ENCODE peak calls at places on chromosomes 5 and 9, in seven cellular contexts. H is ACHN; Q is GM12891; L is AML-193; U is T-helper 1 cell; W is activated T-cell treated with anti-CD3 and anti-CD28 coated beads, Interleukin-2, amount 50 U/mL, for 72 hours; I is RPMI8226. V is an unnamed sample.

GRCh38 chr5:122951658-122952057 is 84.9 kb downstream of the PPIC start:
- DNase-seq in H (no peak), Q (no peak), L (no peak), U (no peak), W (no peak), I (no peak), V (no peak)

GRCh38 chr5:153084476-153084875 is 406.0 kb upstream of the GRIA1 start:
- DNase-seq in H (no peak), Q (no peak), L (no peak), U (no peak), W (no peak), I (no peak), V (no peak)

GRCh38 chr9:100086097-100086496 is 12.7 kb downstream of the ERP44 start:
- DNase-seq in H (no peak), Q (no peak), L (no peak), U (no peak), W (no peak), I (no peak), V (no peak)

GRCh38 chr5:100777680-100778281 is 125.3 kb downstream of the ST8SIA4 start:
- DNase-seq in H (peak), Q (no peak), L (peak), U (no peak), W (peak), I (peak), V (no peak)

GRCh38 chr5:125085797-125086505 is 339.5 kb upstream of the ZNF608 start:
- DNase-seq in H (no peak), Q (no peak), L (no peak), U (no peak), W (no peak), I (no peak), V (no peak)

GRCh38 chr5:141529002-141529401 is 40.1 kb downstream of the PCDHGC5 start:
- DNase-seq in H (no peak), Q (no peak), L (no peak), U (no peak), W (no peak), I (no peak), V (no peak)

GRCh38 chr5:100306000-100306399 is 229.2 kb upstream of the FAM174A start:
- DNase-seq in H (peak), Q (no peak), L (no peak), U (no peak), W (no peak), I (no peak), V (no peak)

GRCh38 chr5:76331139-76331538 is 71.9 kb upstream of the IQGAP2 start:
- DNase-seq in H (no peak), Q (no peak), L (no peak), U (no peak), W (peak), I (peak), V (peak)

GRCh38 chr5:169004551-169004950 is 296.4 kb downstream of the SLIT3 start:
- DNase-seq in H (no peak), Q (no peak), L (no peak), U (no peak), W (no peak), I (no peak), V (no peak)

GRCh38 chr5:98106116-98107088 is 667.1 kb upstream of the RGMB start:
- DNase-seq in H (no peak), Q (no peak), L (no peak), U (no peak), W (no peak), I (no peak), V (no peak)

GRCh38 chr5:168765220-168766037 is 186.3 kb upstream of the PANK3 start:
- DNase-seq in H (no peak), Q (no peak), L (no peak), U (no peak), W (no peak), I (no peak), V (no peak)

GRCh38 chr9:27078685-27079084 is 30.3 kb upstream of the TEK start:
- DNase-seq in H (no peak), Q (no peak), L (no peak), U (no peak), W (no peak), I (no peak), V (no peak)

GRCh38 chr9:136233868-136234267 is 11.7 kb downstream of the QSOX2 start:
- DNase-seq in H (no peak), Q (no peak), L (no peak), U (no peak), W (no peak), I (no peak), V (no peak)

GRCh38 chr5:27472000-27472763 is 433.8 kb upstream of the CDH9 start:
- DNase-seq in H (peak), Q (no peak), L (no peak), U (no peak), W (no peak), I (peak), V (peak)

GRCh38 chr9:131228096-131228495 is 48.2 kb downstream of the FAM78A start:
- DNase-seq in H (no peak), Q (no peak), L (no peak), U (no peak), W (no peak), I (no peak), V (no peak)

GRCh38 chr9:89891221-89892052 is 286.6 kb downstream of the GADD45G start:
- DNase-seq in H (no peak), Q (no peak), L (no peak), U (no peak), W (no peak), I (no peak), V (no peak)

GRCh38 chr9:118991366-118992285 is 377.6 kb downstream of the BRINP1 start:
- DNase-seq in H (no peak), Q (no peak), L (no peak), U (no peak), W (no peak), I (no peak), V (no peak)

GRCh38 chr5:134101686-134102439 is 12.6 kb upstream of the TCF7 start:
- DNase-seq in H (peak), Q (peak), L (peak), U (peak), W (peak), I (peak), V (peak)

GRCh38 chr5:141951341-141951781 is 6.6 kb downstream of the PCDH12 start:
- DNase-seq in H (no peak), Q (peak), L (no peak), U (no peak), W (peak), I (peak), V (peak)

GRCh38 chr9:137720571-137721110 is 101.8 kb downstream of the EHMT1 start:
- DNase-seq in H (no peak), Q (no peak), L (no peak), U (no peak), W (no peak), I (no peak), V (no peak)

GRCh38 chr5:142095651-142096330 is 12.8 kb upstream of the NDFIP1 start:
- DNase-seq in H (no peak), Q (no peak), L (no peak), U (peak), W (peak), I (no peak), V (peak)

GRCh38 chr5:64628901-64629300 is 61.4 kb upstream of the SHISAL2B start:
- DNase-seq in H (no peak), Q (no peak), L (no peak), U (no peak), W (no peak), I (no peak), V (no peak)

GRCh38 chr9:37515620-37516258 is 30.0 kb downstream of the POLR1E start:
- DNase-seq in H (no peak), Q (no peak), L (no peak), U (no peak), W (no peak), I (no peak), V (no peak)

GRCh38 chr5:93603191-93603590 is 20.2 kb downstream of the NR2F1 start:
- DNase-seq in H (no peak), Q (no peak), L (no peak), U (no peak), W (no peak), I (no peak), V (no peak)

GRCh38 chr9:2181794-2182193 is 166.6 kb downstream of the SMARCA2 start:
- DNase-seq in H (peak), Q (no peak), L (no peak), U (no peak), W (peak), I (no peak), V (no peak)

GRCh38 chr5:33890147-33890546 is 1.6 kb downstream of the ADAMTS12 start:
- DNase-seq in H (no peak), Q (no peak), L (no peak), U (no peak), W (no peak), I (no peak), V (no peak)

GRCh38 chr9:133888779-133889491 is 103.2 kb downstream of the VAV2 start:
- DNase-seq in H (no peak), Q (no peak), L (no peak), U (no peak), W (no peak), I (no peak), V (no peak)

GRCh38 chr9:79000218-79001002 is 571.4 kb upstream of the TLE4 start:
- DNase-seq in H (no peak), Q (no peak), L (no peak), U (no peak), W (no peak), I (no peak), V (no peak)

GRCh38 chr9:69171049-69171448 is 3.0 kb upstream of the TJP2 start:
- DNase-seq in H (no peak), Q (no peak), L (no peak), U (no peak), W (no peak), I (no peak), V (no peak)

GRCh38 chr5:32711693-32712462 is 757 bp downstream of the NPR3 start:
- DNase-seq in H (no peak), Q (peak), L (no peak), U (no peak), W (peak), I (no peak), V (no peak)

GRCh38 chr5:98768160-98769005 is 5.1 kb upstream of the RGMB start:
- DNase-seq in H (peak), Q (peak), L (no peak), U (no peak), W (peak), I (peak), V (peak)

V was measured in activated CD4-positive, alpha-beta memory T cell treated with anti-CD3 and anti-CD28 coated beads, Interleukin-2, amount 10 ng/mL, durations not matched to agents 7 days and 5 days.